ENCODE peak calls at places on chromosome 21, in ten cellular contexts. One of them, this sample, is unnamed.
A peak's percentile ranks its signal among the peaks of the same experiment; 100 is the strongest.

GRCh38 chr21:17732306-17732705 is 86.8 kb downstream of the C21orf91 start:
- DNase-seq in PC-9: no peak
- DNase-seq in tibial nerve: no peak
- DNase-seq in dorsolateral prefrontal cortex: no peak
- DNase-seq in AG04450: no peak
- DNase-seq in AG10803: no peak
- DNase-seq in pancreas: no peak
- DNase-seq in osteocyte: no peak
- DNase-seq in lung: no peak
- DNase-seq in progenitor cell of endocrine pancreas: no peak
- DNase-seq in this sample: no peak

GRCh38 chr21:46130721-46131720 is 24.4 kb downstream of the FTCD start:
- DNase-seq in tibial nerve: no peak
- DNase-seq in dorsolateral prefrontal cortex: no peak
- DNase-seq in progenitor cell of endocrine pancreas: no peak
- DNase-seq in lung: no peak
- DNase-seq in osteocyte: no peak
- DNase-seq in PC-9: no peak
- DNase-seq in AG10803: peak; percentile 47
- DNase-seq in AG04450: no peak
- DNase-seq in pancreas: peak; percentile 45
- DNase-seq in this sample: no peak

GRCh38 chr21:45972716-45973474 is 8.7 kb upstream of the COL6A1 start:
- DNase-seq in osteocyte: no peak
- DNase-seq in AG04450: peak; percentile 88
- DNase-seq in tibial nerve: peak; percentile 63
- DNase-seq in lung: no peak
- DNase-seq in AG10803: peak; percentile 92
- DNase-seq in progenitor cell of endocrine pancreas: no peak
- DNase-seq in pancreas: peak; percentile 84
- DNase-seq in dorsolateral prefrontal cortex: no peak
- DNase-seq in PC-9: no peak
- DNase-seq in this sample: peak; percentile 26

GRCh38 chr21:29487154-29487553 is 188.4 kb downstream of the BACH1 start:
- DNase-seq in AG04450: no peak
- DNase-seq in lung: no peak
- DNase-seq in progenitor cell of endocrine pancreas: no peak
- DNase-seq in AG10803: no peak
- DNase-seq in tibial nerve: no peak
- DNase-seq in PC-9: no peak
- DNase-seq in osteocyte: no peak
- DNase-seq in pancreas: no peak
- DNase-seq in dorsolateral prefrontal cortex: no peak
- DNase-seq in this sample: no peak

GRCh38 chr21:16522512-16522911 is 792.7 kb downstream of the USP25 start:
- DNase-seq in AG04450: peak; percentile 59
- DNase-seq in progenitor cell of endocrine pancreas: no peak
- DNase-seq in lung: no peak
- DNase-seq in PC-9: no peak
- DNase-seq in osteocyte: no peak
- DNase-seq in pancreas: no peak
- DNase-seq in AG10803: peak; percentile 45
- DNase-seq in dorsolateral prefrontal cortex: no peak
- DNase-seq in tibial nerve: no peak
- DNase-seq in this sample: no peak

GRCh38 chr21:43362306-43362927 is 64.5 kb downstream of the SIK1 start:
- DNase-seq in dorsolateral prefrontal cortex: peak; percentile 69
- DNase-seq in pancreas: peak; percentile 52
- DNase-seq in lung: no peak
- DNase-seq in AG04450: peak; percentile 45
- DNase-seq in osteocyte: no peak
- DNase-seq in PC-9: no peak
- DNase-seq in progenitor cell of endocrine pancreas: no peak
- DNase-seq in tibial nerve: peak; percentile 63
- DNase-seq in AG10803: peak; percentile 80
- DNase-seq in this sample: peak; percentile 46

GRCh38 chr21:28883931-28884330 is 108.7 kb downstream of the LTN1 start:
- DNase-seq in tibial nerve: no peak
- DNase-seq in progenitor cell of endocrine pancreas: no peak
- DNase-seq in AG04450: no peak
- DNase-seq in osteocyte: no peak
- DNase-seq in AG10803: no peak
- DNase-seq in lung: no peak
- DNase-seq in pancreas: no peak
- DNase-seq in dorsolateral prefrontal cortex: no peak
- DNase-seq in PC-9: no peak
- DNase-seq in this sample: no peak

GRCh38 chr21:16117851-16118592 is 388.2 kb downstream of the USP25 start:
- DNase-seq in progenitor cell of endocrine pancreas: no peak
- DNase-seq in PC-9: no peak
- DNase-seq in lung: no peak
- DNase-seq in AG10803: peak; percentile 93
- DNase-seq in tibial nerve: no peak
- DNase-seq in AG04450: peak; percentile 71
- DNase-seq in dorsolateral prefrontal cortex: no peak
- DNase-seq in pancreas: no peak
- DNase-seq in osteocyte: no peak
- DNase-seq in this sample: no peak

GRCh38 chr21:27681038-27681437 is 714.1 kb upstream of the ADAMTS5 start:
- DNase-seq in osteocyte: no peak
- DNase-seq in PC-9: no peak
- DNase-seq in AG04450: no peak
- DNase-seq in pancreas: no peak
- DNase-seq in progenitor cell of endocrine pancreas: no peak
- DNase-seq in AG10803: peak; percentile 57
- DNase-seq in lung: no peak
- DNase-seq in dorsolateral prefrontal cortex: no peak
- DNase-seq in tibial nerve: no peak
- DNase-seq in this sample: no peak

GRCh38 chr21:24436236-24436635 is 1171.0 kb downstream of the MRPL39 start:
- DNase-seq in pancreas: no peak
- DNase-seq in AG04450: no peak
- DNase-seq in lung: no peak
- DNase-seq in progenitor cell of endocrine pancreas: no peak
- DNase-seq in tibial nerve: no peak
- DNase-seq in PC-9: no peak
- DNase-seq in dorsolateral prefrontal cortex: no peak
- DNase-seq in osteocyte: no peak
- DNase-seq in AG10803: no peak
- DNase-seq in this sample: no peak

GRCh38 chr21:22297575-22297974 is 1299.4 kb downstream of the NCAM2 start:
- DNase-seq in lung: no peak
- DNase-seq in progenitor cell of endocrine pancreas: no peak
- DNase-seq in tibial nerve: no peak
- DNase-seq in pancreas: no peak
- DNase-seq in PC-9: no peak
- DNase-seq in AG10803: no peak
- DNase-seq in osteocyte: no peak
- DNase-seq in dorsolateral prefrontal cortex: no peak
- DNase-seq in AG04450: no peak
- DNase-seq in this sample: no peak

GRCh38 chr21:15051652-15052554 is 12.9 kb downstream of the NRIP1 start:
- DNase-seq in dorsolateral prefrontal cortex: no peak
- DNase-seq in AG10803: no peak
- DNase-seq in osteocyte: no peak
- DNase-seq in lung: no peak
- DNase-seq in PC-9: no peak
- DNase-seq in pancreas: no peak
- DNase-seq in progenitor cell of endocrine pancreas: no peak
- DNase-seq in AG04450: no peak
- DNase-seq in tibial nerve: no peak
- DNase-seq in this sample: no peak

GRCh38 chr21:28177008-28177603 is 815.6 kb downstream of the LTN1 start:
- DNase-seq in dorsolateral prefrontal cortex: no peak
- DNase-seq in lung: no peak
- DNase-seq in pancreas: no peak
- DNase-seq in osteocyte: no peak
- DNase-seq in tibial nerve: no peak
- DNase-seq in progenitor cell of endocrine pancreas: no peak
- DNase-seq in PC-9: no peak
- DNase-seq in AG04450: no peak
- DNase-seq in AG10803: peak; percentile 10
- DNase-seq in this sample: no peak

DNA sequence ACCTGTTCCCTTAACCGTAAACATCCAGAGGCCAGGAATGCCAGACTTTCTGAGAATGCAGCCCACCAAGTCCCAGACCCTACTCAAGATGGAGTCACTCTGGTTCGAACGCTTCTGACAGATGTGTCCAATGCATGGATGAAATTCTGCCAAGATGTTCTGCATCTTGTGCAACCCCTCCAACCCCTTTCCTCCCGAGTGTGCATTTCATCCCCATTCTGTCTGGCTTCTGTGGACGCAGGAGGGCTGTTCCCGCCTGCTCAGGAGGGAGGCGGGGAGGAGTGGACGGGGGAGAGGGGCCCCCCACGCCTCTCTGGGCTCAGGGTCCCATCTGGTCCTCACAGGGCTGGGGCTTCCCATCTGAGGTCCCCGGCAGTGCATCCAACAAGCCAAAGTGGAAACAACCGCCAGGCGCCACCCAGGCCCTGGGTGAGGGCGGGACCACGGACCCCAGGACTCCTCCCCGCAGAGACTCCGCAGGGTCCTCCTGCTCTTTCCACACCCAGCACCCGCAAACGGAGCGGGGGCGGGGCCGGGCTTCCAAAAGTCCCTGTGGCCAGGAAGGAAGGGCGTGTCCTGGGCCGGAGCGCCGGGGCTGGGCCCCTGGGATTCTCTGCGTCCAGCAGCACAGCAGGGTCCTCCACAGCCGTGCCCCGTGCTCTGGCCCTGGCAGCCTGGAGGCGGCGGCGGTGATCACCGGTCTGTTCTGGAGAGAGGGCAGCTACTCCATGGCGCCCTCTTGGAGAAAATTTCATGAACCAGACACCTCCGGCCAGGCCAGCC is 27.7 kb upstream of the SUMO3 start:
- DNase-seq in osteocyte: no peak
- DNase-seq in AG04450: no peak
- DNase-seq in PC-9: peak; percentile 71
- DNase-seq in pancreas: no peak
- DNase-seq in progenitor cell of endocrine pancreas: peak; percentile 44
- DNase-seq in tibial nerve: peak; percentile 21
- DNase-seq in dorsolateral prefrontal cortex: peak; percentile 35
- DNase-seq in lung: peak; percentile 64
- DNase-seq in AG10803: peak; percentile 45
- DNase-seq in this sample: peak; percentile 71
- TF ChIP-seq CTCF in osteocyte: peak; percentile 50
- TF ChIP-seq CTCF in AG04450: peak; percentile 44
- TF ChIP-seq CTCF in PC-9: peak; percentile 48
- TF ChIP-seq CTCF in pancreas: no peak
- TF ChIP-seq CTCF in progenitor cell of endocrine pancreas: peak; percentile 54
- TF ChIP-seq CTCF in tibial nerve: no peak
- TF ChIP-seq CTCF in dorsolateral prefrontal cortex: peak; percentile 35
- TF ChIP-seq CTCF in lung: no peak
- TF ChIP-seq CTCF in AG10803: peak; percentile 39
- TF ChIP-seq CTCF in this sample: no peak

GRCh38 chr21:31136891-31137290 is 98.6 kb upstream of the KRTAP19-8 start:
- DNase-seq in pancreas: no peak
- DNase-seq in dorsolateral prefrontal cortex: peak; percentile 15
- DNase-seq in AG04450: peak; percentile 7
- DNase-seq in osteocyte: no peak
- DNase-seq in progenitor cell of endocrine pancreas: no peak
- DNase-seq in AG10803: peak; percentile 19
- DNase-seq in lung: no peak
- DNase-seq in tibial nerve: no peak
- DNase-seq in PC-9: no peak
- DNase-seq in this sample: no peak
- TF ChIP-seq CTCF in pancreas: no peak
- TF ChIP-seq CTCF in dorsolateral prefrontal cortex: peak; percentile 25
- TF ChIP-seq CTCF in AG04450: no peak
- TF ChIP-seq CTCF in osteocyte: no peak
- TF ChIP-seq CTCF in progenitor cell of endocrine pancreas: no peak
- TF ChIP-seq CTCF in AG10803: no peak
- TF ChIP-seq CTCF in lung: no peak
- TF ChIP-seq CTCF in tibial nerve: no peak
- TF ChIP-seq CTCF in PC-9: no peak
- TF ChIP-seq CTCF in this sample: no peak

DNA sequence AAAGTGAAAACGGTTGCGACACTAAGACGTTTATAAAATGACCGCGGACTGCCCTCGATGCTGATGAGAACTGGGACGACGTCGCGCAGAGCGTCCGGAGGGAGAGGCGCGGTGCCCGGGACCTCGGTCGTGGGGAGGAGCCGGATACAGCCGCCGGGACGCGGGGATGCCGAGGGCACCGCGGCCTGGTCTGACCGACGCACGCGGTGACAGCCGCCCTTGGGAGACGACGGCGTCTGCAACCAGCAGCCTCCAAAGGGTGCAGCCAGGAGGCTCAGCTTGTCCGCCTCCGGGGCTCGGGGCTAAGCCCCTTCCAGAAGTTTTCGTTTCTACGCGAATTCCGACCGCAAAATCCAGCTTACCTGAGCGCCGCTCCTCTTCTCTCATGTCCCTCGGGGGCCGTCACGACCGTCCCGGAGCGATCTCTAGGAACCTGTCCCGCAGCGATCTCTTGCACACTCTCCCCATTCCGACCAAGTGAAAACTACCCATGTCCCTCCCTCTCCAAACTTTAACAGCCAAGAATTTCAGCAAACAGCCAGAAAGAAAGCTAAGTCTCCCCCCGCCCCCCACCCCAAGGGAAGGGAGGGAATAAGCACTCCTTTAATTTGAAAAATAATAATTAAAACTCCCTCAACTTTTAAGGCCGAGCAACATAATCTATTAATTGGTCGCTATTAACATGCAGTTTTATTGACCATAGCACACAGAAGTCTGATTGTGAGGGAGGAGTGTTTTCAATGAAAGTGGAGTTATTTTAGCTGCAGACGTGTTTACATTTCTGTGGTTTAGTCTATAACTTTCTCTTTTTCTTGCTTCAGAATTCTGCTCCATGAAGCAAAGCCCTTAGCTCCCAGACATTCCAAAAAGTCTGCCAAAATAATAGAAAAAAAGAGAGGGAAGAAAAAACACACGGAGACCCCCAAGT is 144.2 kb upstream of the ETS2 start:
- DNase-seq in osteocyte: no peak
- DNase-seq in AG10803: peak; percentile 69
- DNase-seq in AG04450: peak; percentile 26
- DNase-seq in PC-9: no peak
- DNase-seq in pancreas: peak; percentile 52
- DNase-seq in progenitor cell of endocrine pancreas: no peak
- DNase-seq in dorsolateral prefrontal cortex: no peak
- DNase-seq in tibial nerve: no peak
- DNase-seq in lung: no peak
- DNase-seq in this sample: peak; percentile 34
- TF ChIP-seq CTCF in osteocyte: no peak
- TF ChIP-seq CTCF in AG10803: no peak
- TF ChIP-seq CTCF in AG04450: no peak
- TF ChIP-seq CTCF in PC-9: no peak
- TF ChIP-seq CTCF in pancreas: no peak
- TF ChIP-seq CTCF in progenitor cell of endocrine pancreas: no peak
- TF ChIP-seq CTCF in dorsolateral prefrontal cortex: no peak
- TF ChIP-seq CTCF in tibial nerve: no peak
- TF ChIP-seq CTCF in lung: no peak
- TF ChIP-seq CTCF in this sample: no peak

DNA sequence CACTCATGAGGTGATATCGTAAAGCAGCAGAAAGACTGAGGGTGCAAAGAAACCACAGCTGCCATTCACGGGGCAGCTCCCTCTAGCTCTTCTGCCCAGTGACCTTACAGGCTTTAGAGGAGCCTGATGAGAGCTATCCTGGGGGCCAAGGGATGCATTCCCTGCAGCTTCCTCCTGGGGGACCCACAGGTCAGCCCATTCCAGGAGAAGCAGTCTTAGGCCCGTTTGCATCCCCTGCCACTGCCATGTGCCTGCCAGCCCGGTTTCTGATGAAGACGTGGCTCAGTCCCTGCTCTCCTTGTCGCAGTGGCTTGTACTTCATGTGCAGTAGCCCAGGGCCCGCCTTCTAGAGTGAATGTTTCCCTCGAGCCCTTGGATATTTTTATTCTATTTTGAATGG is 22.8 kb downstream of the ATP5PO start:
- DNase-seq in tibial nerve: no peak
- DNase-seq in lung: no peak
- DNase-seq in AG04450: no peak
- DNase-seq in osteocyte: no peak
- DNase-seq in AG10803: no peak
- DNase-seq in dorsolateral prefrontal cortex: no peak
- DNase-seq in pancreas: no peak
- DNase-seq in progenitor cell of endocrine pancreas: no peak
- DNase-seq in PC-9: no peak
- DNase-seq in this sample: no peak
- TF ChIP-seq CTCF in tibial nerve: no peak
- TF ChIP-seq CTCF in lung: no peak
- TF ChIP-seq CTCF in AG04450: no peak
- TF ChIP-seq CTCF in osteocyte: no peak
- TF ChIP-seq CTCF in AG10803: no peak
- TF ChIP-seq CTCF in dorsolateral prefrontal cortex: no peak
- TF ChIP-seq CTCF in pancreas: no peak
- TF ChIP-seq CTCF in progenitor cell of endocrine pancreas: peak; percentile 27
- TF ChIP-seq CTCF in PC-9: no peak
- TF ChIP-seq CTCF in this sample: no peak

This sample was measured in endothelial cell.